ENCODE peak calls at places on chromosomes 5 and 9, in six cellular contexts. R, I, O, Z, W and D are unnamed samples.

GRCh38 chr5:150999704-151000452 is 20.5 kb upstream of the GPX3 start:
- DNase-seq in W (no peak), R (peak; percentile 14), O (peak; percentile 68), Z (peak; percentile 82), I (peak; percentile 11), D (peak; percentile 49)

GRCh38 chr9:135137398-135137832 is 49.9 kb downstream of the OLFM1 start:
- DNase-seq in I (no peak), O (no peak), Z (no peak), R (no peak), W (no peak), D (peak; percentile 10)

GRCh38 chr5:78547731-78548189 is 100.8 kb downstream of the LHFPL2 start:
- DNase-seq in W (peak; percentile 57), O (peak; percentile 92), R (peak; percentile 84), Z (no peak), I (no peak), D (no peak)

GRCh38 chr5:42545038-42545437 is 121.8 kb downstream of the GHR start:
- DNase-seq in R (no peak), I (no peak), Z (no peak), W (no peak), O (no peak), D (no peak)

GRCh38 chr5:173065155-173065554 is 9.0 kb downstream of the CREBRF start:
- DNase-seq in W (no peak), Z (no peak), O (no peak), I (no peak), R (no peak), D (no peak)

GRCh38 chr5:13653709-13654108 is 290.8 kb downstream of the DNAH5 start:
- DNase-seq in R (no peak), I (peak; percentile 64), O (no peak), Z (no peak), W (no peak), D (no peak)

GRCh38 chr5:104845541-104845940 is 1283.0 kb upstream of the NUDT12 start:
- DNase-seq in W (no peak), O (no peak), Z (no peak), I (no peak), R (no peak), D (no peak)

GRCh38 chr9:110528645-110529044 is 50.9 kb downstream of the SVEP1 start:
- DNase-seq in Z (no peak), R (no peak), I (no peak), O (no peak), W (no peak), D (no peak)

GRCh38 chr9:90344013-90344412 is 298.6 kb downstream of the DIRAS2 start:
- DNase-seq in O (no peak), Z (no peak), R (no peak), W (no peak), I (peak; percentile 88), D (peak; percentile 3)

GRCh38 chr5:133942589-133943474 is 25.6 kb downstream of the C5orf15 start:
- DNase-seq in R (no peak), W (peak; percentile 48), O (no peak), I (no peak), Z (peak; percentile 70), D (peak; percentile 30)

GRCh38 chr5:122591828-122592227 is 183.1 kb upstream of the SNX2 start:
- DNase-seq in Z (no peak), O (no peak), I (no peak), W (no peak), R (no peak), D (no peak)

GRCh38 chr9:98045234-98046160 is 11.0 kb upstream of the NANS start:
- DNase-seq in Z (no peak), W (no peak), R (no peak), O (no peak), I (no peak), D (no peak)

GRCh38 chr9:130998596-130999264 is 10.2 kb upstream of the LAMC3 start:
- DNase-seq in Z (no peak), O (no peak), I (no peak), W (no peak), R (no peak), D (no peak)

GRCh38 chr5:4124201-4124852 is 528.7 kb downstream of the IRX1 start:
- DNase-seq in W (no peak), I (no peak), O (no peak), Z (no peak), R (no peak), D (no peak)

GRCh38 chr5:175517824-175518450 is 39.6 kb downstream of the SFXN1 start:
- DNase-seq in R (peak; percentile 95), Z (no peak), O (no peak), W (no peak), I (peak; percentile 73), D (peak; percentile 48)

GRCh38 chr5:172753101-172753500 is 17.9 kb downstream of the DUSP1 start:
- DNase-seq in R (no peak), Z (no peak), I (peak; percentile 41), O (no peak), W (no peak), D (no peak)

GRCh38 chr5:145984072-145984471 is 47.7 kb downstream of the SH3RF2 start:
- DNase-seq in W (no peak), Z (no peak), O (no peak), I (no peak), R (no peak), D (no peak)

GRCh38 chr5:137914758-137915157 is 25.5 kb downstream of the PKD2L2 start:
- DNase-seq in O (no peak), Z (no peak), I (no peak), R (no peak), W (no peak), D (no peak)

GRCh38 chr5:94218374-94218773 is 400.0 kb downstream of the KIAA0825 start:
- DNase-seq in I (peak; percentile 11), R (peak; percentile 86), W (no peak), O (no peak), Z (no peak), D (peak; percentile 79)

GRCh38 chr9:131008909-131009618 is at the start of gene LAMC3:
- DNase-seq in Z (no peak), W (no peak), O (no peak), R (no peak), I (no peak), D (peak; percentile 51)

GRCh38 chr9:25716220-25716872 is 38.1 kb upstream of the TUSC1 start:
- DNase-seq in W (peak; percentile 62), R (peak; percentile 74), O (no peak), I (peak; percentile 44), Z (peak; percentile 55), D (peak; percentile 81)

GRCh38 chr9:92882276-92882675 is 4.4 kb upstream of the ZNF484 start:
- DNase-seq in R (no peak), I (no peak), W (no peak), O (no peak), Z (no peak), D (no peak)

GRCh38 chr9:85223506-85224108 is 518.1 kb downstream of the AGTPBP1 start:
- DNase-seq in Z (no peak), I (peak; percentile 47), W (no peak), R (no peak), O (no peak), D (no peak)

GRCh38 chr9:93668261-93668871 is 92.0 kb downstream of the PHF2 start:
- DNase-seq in O (peak; percentile 12), W (no peak), I (no peak), Z (peak; percentile 21), R (no peak), D (no peak)

GRCh38 chr5:103743455-103743854 is 180.9 kb upstream of the NUDT12 start:
- DNase-seq in R (no peak), O (no peak), W (no peak), I (no peak), Z (no peak), D (no peak)

GRCh38 chr5:168314735-168315411 is 23.4 kb downstream of the WWC1 start:
- DNase-seq in I (peak; percentile 93), O (no peak), Z (peak; percentile 93), W (peak; percentile 75), R (peak; percentile 99), D (peak; percentile 53)

GRCh38 chr5:157930710-157931109 is 71.8 kb upstream of the CLINT1 start:
- DNase-seq in Z (peak; percentile 94), I (no peak), W (no peak), O (peak; percentile 64), R (no peak), D (no peak)

GRCh38 chr5:20601678-20602100 is 613.7 kb upstream of the CDH18 start:
- DNase-seq in W (no peak), I (peak; percentile 61), R (no peak), Z (no peak), O (no peak), D (peak; percentile 34)

GRCh38 chr5:142925795-142926194 is 155.6 kb downstream of the ARHGAP26 start:
- DNase-seq in Z (no peak), O (no peak), R (peak; percentile 91), I (peak; percentile 77), W (no peak), D (peak; percentile 77)

GRCh38 chr5:66595877-66596790 is at the start of gene MAST4:
- DNase-seq in R (peak; percentile 67), O (peak; percentile 95), I (peak; percentile 86), Z (peak; percentile 92), W (peak; percentile 41), D (peak; percentile 82)

GRCh38 chr9:76004526-76004925 is 114.1 kb downstream of the PCSK5 start:
- DNase-seq in O (no peak), R (no peak), I (no peak), Z (no peak), W (no peak), D (no peak)

GRCh38 chr5:131305138-131305650 is 41.3 kb downstream of the CDC42SE2 start:
- DNase-seq in W (no peak), O (no peak), Z (no peak), R (no peak), I (no peak), D (no peak)

GRCh38 chr5:178826216-178826615 is 33.5 kb upstream of the ZNF354B start:
- DNase-seq in R (no peak), Z (no peak), I (peak; percentile 88), O (no peak), W (no peak), D (no peak)

GRCh38 chr5:170861855-170862766 is at the start of gene RANBP17:
- DNase-seq in I (peak; percentile 58), R (peak; percentile 67), W (no peak), Z (peak; percentile 60), O (peak; percentile 20), D (peak; percentile 89)

GRCh38 chr5:147177125-147177840 is 57.5 kb upstream of the STK32A start:
- DNase-seq in Z (no peak), I (no peak), R (peak; percentile 50), O (no peak), W (no peak), D (peak; percentile 7)

GRCh38 chr9:16154570-16155078 is 601.8 kb downstream of the CCDC171 start:
- DNase-seq in W (no peak), R (no peak), Z (peak; percentile 32), O (peak; percentile 30), I (no peak), D (no peak)
- H3K4me3 ChIP-seq in W (no peak overlapping the region), R (no peak overlapping the region), Z (no peak overlapping the region), O (peak overlapping the region; percentile 41), I (no peak overlapping the region), D (peak overlapping the region; percentile 57)

GRCh38 chr5:164861610-164862009 is 1356.2 kb downstream of the MAT2B start:
- DNase-seq in O (no peak), I (no peak), R (no peak), W (no peak), Z (no peak), D (no peak)
- H3K9me3 ChIP-seq in O (peaks cover 11% of the 10 kb centered on the region), I (no peaks in the 10 kb centered on the region), R (no peaks in the 10 kb centered on the region), W (no peaks in the 10 kb centered on the region), Z (no peaks in the 10 kb centered on the region), D (no peaks in the 10 kb centered on the region)

GRCh38 chr5:116573279-116573616 is 1.4 kb downstream of the SEMA6A start:
- DNase-seq in Z (peak; percentile 36), I (peak; percentile 14), O (peak; percentile 22), R (no peak), W (no peak), D (peak; percentile 8)
- H3K4me3 ChIP-seq in Z (peak overlapping the region; percentile 68), I (peak overlapping the region; percentile 71), O (peak overlapping the region; percentile 79), R (peak overlapping the region; percentile 69), W (peak overlapping the region; percentile 68), D (peak overlapping the region; percentile 87)

GRCh38 chr5:17256171-17256570 is 38.7 kb downstream of the BASP1 start:
- DNase-seq in W (no peak), Z (no peak), I (no peak), R (no peak), O (no peak), D (no peak)
- H3K9me3 ChIP-seq in W (no peaks in the 10 kb centered on the region), Z (no peaks in the 10 kb centered on the region), I (no peaks in the 10 kb centered on the region), R (no peaks in the 10 kb centered on the region), O (no peaks in the 10 kb centered on the region), D (no peaks in the 10 kb centered on the region)